ENCODE peak calls at places on chromosomes 2 and 18, in seven cellular contexts. G is mesendoderm, K is astrocyte, N is stomach, H is fibroblast of lung, R is body of pancreas, W is BE2C. A is an unnamed sample.
A peak's percentile ranks its signal among the peaks of the same experiment; 100 is the strongest.

GRCh38 chr2:28842042-28842441 is 28.1 kb downstream of the TRMT61B start:
- DNase-seq in G (no peak), K (no peak), N (no peak), H (no peak), R (no peak), W (no peak), A (no peak)

GRCh38 chr2:135099802-135100483 is 47.9 kb downstream of the RAB3GAP1 start:
- DNase-seq in G (no peak), K (no peak), N (no peak), H (no peak), R (no peak), W (peak; percentile 41), A (no peak)

GRCh38 chr2:121283670-121284245 is 1.2 kb downstream of the TFCP2L1 start:
- DNase-seq in G (peak; percentile 19), K (no peak), N (no peak), H (no peak), R (no peak), W (no peak), A (no peak)

GRCh38 chr2:30733829-30734520 is 73.3 kb downstream of the CAPN13 start:
- DNase-seq in G (no peak), K (no peak), N (no peak), H (no peak), R (no peak), W (no peak), A (no peak)

GRCh38 chr2:220246356-220246755 is 618.9 kb downstream of the SLC4A3 start:
- DNase-seq in G (no peak), K (no peak), N (no peak), H (no peak), R (no peak), W (no peak), A (no peak)

GRCh38 chr2:191012346-191012745 is 1.6 kb downstream of the STAT1 start:
- DNase-seq in G (no peak), K (no peak), N (no peak), H (no peak), R (no peak), W (no peak), A (no peak)

GRCh38 chr2:176709541-176709951 is 440.3 kb downstream of the MTX2 start:
- DNase-seq in G (peak; percentile 24), K (no peak), N (no peak), H (no peak), R (no peak), W (peak; percentile 30), A (no peak)

GRCh38 chr2:68696554-68696953 is 38.1 kb upstream of the ARHGAP25 start:
- DNase-seq in G (no peak), K (no peak), N (no peak), H (no peak), R (no peak), W (no peak), A (no peak)

GRCh38 chr18:5627756-5628511 is 84.1 kb upstream of the EPB41L3 start:
- DNase-seq in G (no peak), K (no peak), N (no peak), H (no peak), R (no peak), W (no peak), A (peak; percentile 94)

DNA sequence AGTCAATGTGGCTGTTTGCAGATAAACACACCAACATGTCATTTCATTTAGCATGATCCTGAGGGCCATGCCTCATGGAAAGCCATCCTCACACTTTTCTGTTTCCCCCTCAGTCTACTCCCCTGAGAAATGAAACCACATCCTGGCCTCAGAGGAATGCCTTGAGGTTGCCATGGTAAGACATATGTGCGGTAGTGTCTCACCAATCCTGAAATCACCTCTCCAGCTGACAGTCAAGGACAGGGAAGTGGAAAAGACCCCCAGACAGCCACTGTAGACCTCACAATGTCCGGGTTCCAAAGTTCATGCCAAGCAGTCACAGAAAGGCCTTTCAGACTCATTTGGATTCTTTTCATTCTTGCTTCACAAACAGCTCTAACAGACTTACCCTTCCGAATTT is 175.2 kb upstream of the PKDCC start:
- DNase-seq in G (no peak), K (peak; percentile 62), N (no peak), H (peak; percentile 75), R (no peak), W (no peak), A (no peak)
- H3K4me1 ChIP-seq in G (peaks cover 2% of the 10 kb centered on the region), K (peaks cover 16% of the 10 kb centered on the region), N (no peaks in the 10 kb centered on the region), H (peaks cover 2% of the 10 kb centered on the region), R (no peaks in the 10 kb centered on the region), W (peaks cover 20% of the 10 kb centered on the region), A (no peaks in the 10 kb centered on the region)

DNA sequence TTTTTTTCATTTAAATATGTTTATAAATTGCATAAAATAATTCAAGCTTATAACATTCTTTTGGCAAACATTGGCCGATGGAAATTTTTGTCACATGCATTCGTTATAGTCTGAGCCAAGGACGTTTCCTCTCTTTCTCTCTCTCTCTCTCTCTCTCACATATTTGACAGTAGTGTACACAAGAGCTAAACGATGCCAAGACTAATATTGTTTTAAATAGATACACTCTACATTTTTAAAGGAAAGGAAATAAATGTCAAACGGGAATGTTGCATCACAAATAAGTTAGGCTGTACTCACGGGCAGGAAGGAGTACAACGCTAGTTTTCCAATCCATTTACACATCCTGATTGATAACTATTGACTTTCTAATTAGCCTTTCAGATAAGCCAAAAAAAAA is 251.2 kb upstream of the SMIM21 start:
- DNase-seq in G (no peak), K (no peak), N (no peak), H (no peak), R (no peak), W (no peak), A (no peak)
- H3K4me3 ChIP-seq in G (no peak overlapping the region), K (no peak overlapping the region), N (no peak overlapping the region), H (no peak overlapping the region), R (no peak overlapping the region), W (no peak overlapping the region), A (no peak overlapping the region)

DNA sequence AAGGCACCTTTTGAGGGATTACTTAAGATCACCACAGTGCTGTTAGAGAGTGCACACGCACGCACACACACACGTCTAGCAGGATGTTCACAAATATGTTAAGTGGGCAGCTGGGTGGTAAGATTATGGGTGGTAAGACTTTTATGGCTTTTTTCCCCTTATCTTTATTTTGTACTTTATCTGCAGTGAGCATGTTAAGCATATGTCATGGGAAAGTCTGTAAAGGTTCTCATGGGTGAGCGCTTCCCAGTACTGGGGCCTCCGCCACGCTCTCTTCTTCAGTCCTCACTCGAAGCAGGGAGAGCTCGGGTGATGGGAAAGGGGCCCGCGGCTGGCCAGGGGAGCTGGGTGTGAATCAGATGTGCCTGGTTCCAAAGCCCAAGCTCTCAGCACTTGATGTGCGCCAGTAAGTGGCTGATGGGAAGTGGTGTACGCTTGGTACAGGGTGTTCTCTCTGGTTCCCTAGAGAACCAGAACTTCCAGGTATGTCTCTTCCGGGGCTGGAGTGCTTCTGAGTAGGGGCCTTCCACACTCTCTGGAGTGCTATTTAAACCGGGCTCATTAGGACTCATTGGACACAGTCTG is 83.9 kb upstream of the YWHAQ start:
- DNase-seq in G (no peak), K (no peak), N (no peak), H (no peak), R (no peak), W (peak; percentile 38), A (no peak)
- H3K4me1 ChIP-seq in G (no peaks in the 10 kb centered on the region), K (no peaks in the 10 kb centered on the region), N (no peaks in the 10 kb centered on the region), H (no peaks in the 10 kb centered on the region), R (no peaks in the 10 kb centered on the region), W (no peaks in the 10 kb centered on the region), A (no peaks in the 10 kb centered on the region)

GRCh38 chr2:152611458-152612231 is 105.6 kb downstream of the PRPF40A start:
- DNase-seq in G (peak; percentile 25), K (peak; percentile 69), N (no peak), H (peak; percentile 77), R (peak; percentile 63), W (no peak), A (peak; percentile 53)
- H3K4me3 ChIP-seq in G (no peak overlapping the region), K (no peak overlapping the region), N (no peak overlapping the region), H (no peak overlapping the region), R (no peak overlapping the region), W (no peak overlapping the region), A (no peak overlapping the region)

DNA sequence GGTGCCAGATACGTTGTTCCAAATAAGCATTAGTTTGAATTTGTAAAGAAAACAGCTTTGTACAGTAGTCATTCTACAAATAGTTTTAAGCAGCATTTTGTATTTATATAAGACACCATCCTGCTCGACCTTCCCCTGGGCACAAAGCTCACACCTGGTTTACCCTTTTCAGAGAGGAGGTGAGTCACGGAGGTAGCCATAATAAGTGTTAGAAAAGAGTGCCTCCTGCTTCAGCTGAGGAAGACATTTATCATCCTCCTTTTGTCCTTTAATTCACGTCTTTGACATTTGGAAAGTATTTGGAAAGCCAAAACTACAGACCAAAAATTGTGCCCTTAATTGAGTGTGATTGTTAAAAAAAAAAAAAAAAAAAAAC is 6.8 kb downstream of the RAB12 start:
- DNase-seq in G (no peak), K (peak; percentile 26), N (no peak), H (peak; percentile 45), R (no peak), W (no peak), A (no peak)
- H3K4me1 ChIP-seq in G (peaks cover 15% of the 10 kb centered on the region), K (peaks cover 27% of the 10 kb centered on the region), N (peaks cover 40% of the 10 kb centered on the region), H (peaks cover 11% of the 10 kb centered on the region), R (peaks cover 17% of the 10 kb centered on the region), W (no peaks in the 10 kb centered on the region), A (peaks cover 15% of the 10 kb centered on the region)

DNA sequence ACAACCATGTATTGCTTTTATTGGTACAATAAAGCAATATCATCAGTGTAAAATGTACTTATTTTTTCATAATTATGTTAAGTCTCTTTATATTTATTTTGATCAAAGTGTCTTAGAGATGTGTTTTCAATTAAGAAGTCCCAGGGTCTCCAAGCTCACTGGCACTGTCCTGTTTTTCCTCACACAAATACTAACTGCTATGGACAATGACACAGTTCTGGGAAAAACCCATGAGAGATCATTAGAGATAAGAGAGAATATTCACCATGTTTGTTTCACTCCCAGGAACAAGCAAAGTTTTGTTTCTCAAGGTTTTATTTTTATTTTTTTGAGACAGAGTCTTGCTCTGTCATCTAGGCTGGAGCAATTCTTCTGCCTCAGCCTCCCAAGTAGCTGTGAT is 38.7 kb downstream of the E2F6 start:
- DNase-seq in G (no peak), K (no peak), N (no peak), H (no peak), R (no peak), W (no peak), A (no peak)
- H3K4me3 ChIP-seq in G (no peak overlapping the region), K (no peak overlapping the region), N (no peak overlapping the region), H (no peak overlapping the region), R (no peak overlapping the region), W (no peak overlapping the region), A (no peak overlapping the region)